ENCODE peak calls at places on chromosomes 6 and 20, in eight cellular contexts. W is GF-D8; S is skeletal muscle cell; M is amniotic stem cell; H is activated T-helper 9 cell treated with anti-CD3 and anti-CD28 coated beads, Interleukin-2, amount 50 U/mL, for 16 hours; X is non-pigmented ciliary epithelial cell; P is amygdala; Z is KG1. V is an unnamed sample.

GRCh38 chr20:57159193-57159851 is 107.1 kb downstream of the BMP7 start:
- DNase-seq in W (no peak), S (no peak), M (no peak), H (no peak), X (no peak), P (no peak), Z (no peak), V (no peak)

GRCh38 chr6:57158658-57159057 is 13.5 kb upstream of the BAG2 start:
- DNase-seq in W (no peak), S (no peak), M (no peak), H (no peak), X (no peak), P (no peak), Z (no peak), V (no peak)

GRCh38 chr20:48148020-48148419 is 362.7 kb upstream of the SULF2 start:
- DNase-seq in W (no peak), S (no peak), M (no peak), H (no peak), X (no peak), P (no peak), Z (no peak), V (no peak)

GRCh38 chr6:15399651-15400470 is 154.0 kb downstream of the JARID2 start:
- DNase-seq in W (no peak), S (peak), M (peak), H (no peak), X (peak), P (peak), Z (no peak), V (no peak)

GRCh38 chr20:32153156-32153665 is 43.7 kb downstream of the TM9SF4 start:
- DNase-seq in W (no peak), S (no peak), M (no peak), H (no peak), X (no peak), P (no peak), Z (no peak), V (peak)

GRCh38 chr20:3628502-3629314 is 34.5 kb downstream of the GFRA4 start:
- DNase-seq in W (no peak), S (no peak), M (no peak), H (no peak), X (no peak), P (no peak), Z (no peak), V (no peak)

GRCh38 chr20:43095034-43095433 is 94.7 kb downstream of the PTPRT start:
- DNase-seq in W (no peak), S (no peak), M (no peak), H (no peak), X (no peak), P (no peak), Z (no peak), V (no peak)

GRCh38 chr6:15254074-15254975 is 8.5 kb downstream of the JARID2 start:
- DNase-seq in W (peak), S (no peak), M (no peak), H (no peak), X (no peak), P (peak), Z (no peak), V (no peak)

GRCh38 chr20:20051767-20052073 is 546 bp downstream of the CRNKL1 start:
- DNase-seq in W (no peak), S (no peak), M (no peak), H (no peak), X (no peak), P (no peak), Z (no peak), V (no peak)

GRCh38 chr20:3162080-3162611 is 2.5 kb upstream of the FASTKD5 start:
- DNase-seq in W (no peak), S (no peak), M (no peak), H (no peak), X (no peak), P (no peak), Z (no peak), V (no peak)

GRCh38 chr20:17712708-17713107 is 12.9 kb downstream of the BANF2 start:
- DNase-seq in W (no peak), S (no peak), M (no peak), H (no peak), X (no peak), P (no peak), Z (no peak), V (no peak)

GRCh38 chr20:41573955-41574354 is 44.2 kb downstream of the CHD6 start:
- DNase-seq in W (no peak), S (no peak), M (no peak), H (no peak), X (no peak), P (no peak), Z (no peak), V (no peak)

GRCh38 chr6:47741807-47742206 is 40.0 kb upstream of the OPN5 start:
- DNase-seq in W (no peak), S (no peak), M (no peak), H (no peak), X (no peak), P (no peak), Z (no peak), V (no peak)

GRCh38 chr6:38567436-38567835 is 72.3 kb downstream of the BTBD9 start:
- DNase-seq in W (no peak), S (peak), M (peak), H (no peak), X (peak), P (peak), Z (no peak), V (no peak)

V was measured in chondrocyte.